ENCODE peak calls at places on chromosomes 5 and 9, in five cellular contexts. B is astrocyte, P is K562, J is mammary epithelial cell, Q is HCT116. L is an unnamed sample.

GRCh38 chr9:127129718-127130085 is 7.3 kb upstream of the ANGPTL2 start:
- DNase-seq in B (no peak), P (no peak), J (no peak), Q (no peak), L (no peak)

GRCh38 chr9:113462781-113463286 is 693 bp upstream of the RGS3 start:
- DNase-seq in B (no peak), P (no peak), J (no peak), Q (no peak), L (no peak)

GRCh38 chr5:395921-396714 is 46.9 kb upstream of the EXOC3 start:
- DNase-seq in B (no peak), P (no peak), J (no peak), Q (no peak), L (no peak)

GRCh38 chr5:38725419-38725865 is 120.4 kb upstream of the OSMR start:
- DNase-seq in B (no peak), P (no peak), J (no peak), Q (no peak), L (no peak)

GRCh38 chr5:88833371-88834107 is 49.4 kb downstream of the MEF2C start:
- DNase-seq in B (peak), P (no peak), J (no peak), Q (no peak), L (peak)

GRCh38 chr9:137579259-137579604 is 507 bp upstream of the DPH7 start:
- DNase-seq in B (no peak), P (no peak), J (no peak), Q (no peak), L (peak)

GRCh38 chr9:136697821-136698526 is 10.7 kb upstream of the AGPAT2 start:
- DNase-seq in B (no peak), P (no peak), J (no peak), Q (no peak), L (no peak)

GRCh38 chr9:116335392-116335791 is 181.8 kb downstream of the PAPPA start:
- DNase-seq in B (no peak), P (no peak), J (no peak), Q (no peak), L (no peak)

GRCh38 chr5:160649304-160649703 is 202.7 kb downstream of the ATP10B start:
- DNase-seq in B (no peak), P (no peak), J (peak), Q (no peak), L (no peak)

GRCh38 chr9:92404031-92404430 is 347 bp downstream of the OGN start:
- DNase-seq in B (no peak), P (no peak), J (no peak), Q (no peak), L (no peak)

GRCh38 chr9:129113645-129114304 is 2.6 kb downstream of the PTPA start:
- DNase-seq in B (no peak), P (no peak), J (no peak), Q (no peak), L (no peak)

GRCh38 chr9:22452415-22453010 is 5.9 kb downstream of the DMRTA1 start:
- DNase-seq in B (no peak), P (no peak), J (no peak), Q (peak), L (peak)

GRCh38 chr9:120924698-120925534 is 1.7 kb downstream of the TRAF1 start:
- DNase-seq in B (no peak), P (no peak), J (no peak), Q (no peak), L (no peak)

GRCh38 chr5:101678494-101679193 is 617.4 kb downstream of the SLCO4C1 start:
- DNase-seq in B (peak), P (peak), J (peak), Q (peak), L (peak)

GRCh38 chr9:89633404-89633803 is 28.6 kb downstream of the GADD45G start:
- DNase-seq in B (no peak), P (no peak), J (no peak), Q (no peak), L (no peak)

GRCh38 chr5:43039468-43040286 is 442 bp downstream of the ANXA2R start:
- DNase-seq in B (peak), P (peak), J (no peak), Q (peak), L (peak)

GRCh38 chr5:9716838-9717281 is 86.7 kb upstream of the TAS2R1 start:
- DNase-seq in B (peak), P (no peak), J (peak), Q (no peak), L (peak)

GRCh38 chr9:113597390-113598241 is 134.1 kb downstream of the RGS3 start:
- DNase-seq in B (no peak), P (no peak), J (no peak), Q (no peak), L (no peak)

GRCh38 chr9:120358877-120359276 is 221.1 kb downstream of the CDK5RAP2 start:
- DNase-seq in B (no peak), P (no peak), J (no peak), Q (no peak), L (no peak)

GRCh38 chr5:102910240-102911226 is 155.4 kb downstream of the PAM start:
- DNase-seq in B (peak), P (no peak), J (peak), Q (peak), L (peak)

GRCh38 chr9:125960631-125961030 is 213.5 kb downstream of the PBX3 start:
- DNase-seq in B (no peak), P (no peak), J (no peak), Q (no peak), L (no peak)

GRCh38 chr5:61228691-61229280 is 66.5 kb upstream of the SMIM15 start:
- DNase-seq in B (peak), P (no peak), J (peak), Q (no peak), L (peak)

GRCh38 chr9:118331622-118332045 is 627.4 kb downstream of the TLR4 start:
- DNase-seq in B (peak), P (no peak), J (peak), Q (no peak), L (peak)

GRCh38 chr5:127041571-127041970 is 11.2 kb upstream of the MARCHF3 start:
- DNase-seq in B (peak), P (no peak), J (peak), Q (no peak), L (peak)

DNA sequence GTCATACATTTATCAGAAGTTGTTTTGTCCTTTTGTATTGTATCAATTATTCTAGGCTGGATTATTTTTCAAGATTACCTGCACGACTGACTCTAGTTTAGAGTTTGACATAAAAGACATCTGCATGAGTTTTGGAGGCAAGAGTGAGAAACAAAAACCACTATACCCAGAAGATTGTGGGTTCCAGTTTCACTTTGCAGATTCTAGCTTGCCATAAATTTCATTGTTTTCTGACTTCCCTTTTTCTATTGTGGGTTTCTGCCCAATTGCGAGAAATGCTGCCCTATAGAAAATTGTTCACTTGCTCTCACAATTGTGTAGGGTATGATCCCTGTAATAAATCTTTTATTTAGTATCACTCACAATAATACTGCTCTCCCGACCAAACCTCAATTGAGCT is 1043.4 kb upstream of the CDH10 start:
- DNase-seq in B (no peak), P (no peak), J (no peak), Q (no peak), L (no peak)
- H3K4me2 ChIP-seq in B (no peak), P (no peak), J (no peak), Q (no peak), L (no peak)

GRCh38 chr9:15421532-15421931 is 1.1 kb upstream of the SNAPC3 start:
- DNase-seq in B (no peak), P (no peak), J (no peak), Q (no peak), L (no peak)

GRCh38 chr9:15417626-15418025 is 5.0 kb upstream of the SNAPC3 start:
- DNase-seq in B (no peak), P (no peak), J (no peak), Q (no peak), L (no peak)

GRCh38 chr9:15423328-15423985 is 781 bp downstream of the SNAPC3 start:
- DNase-seq in B (no peak), P (no peak), J (peak), Q (no peak), L (peak)

GRCh38 chr9:15422355-15423327 is at the start of gene SNAPC3:
- DNase-seq in B (peak), P (peak), J (peak), Q (peak), L (peak)

DNA sequence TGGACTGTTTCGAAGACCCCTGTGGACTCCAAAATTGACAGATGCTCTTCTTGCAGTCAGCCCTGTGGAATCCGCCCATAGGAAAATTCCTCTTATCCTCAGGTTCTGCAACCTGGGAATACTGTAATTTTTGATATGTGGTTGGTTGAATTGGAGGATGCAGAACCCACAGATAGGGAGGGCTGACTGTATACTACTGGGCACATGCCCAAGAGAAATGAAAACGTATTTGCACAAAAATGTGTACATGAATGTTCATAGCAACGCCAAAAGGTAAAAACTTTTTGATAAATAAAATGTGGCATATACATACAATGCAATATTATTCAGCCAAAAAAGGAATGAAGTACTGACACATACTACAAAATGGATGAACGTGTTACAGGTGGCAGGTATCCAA is 1.9 kb upstream of the SNAPC3 start:
- DNase-seq in B (no peak), P (no peak), J (no peak), Q (no peak), L (no peak)
- H3K9ac ChIP-seq in B (no peak), P (no peak), J (no peak), Q (no peak), L (no peak)

GRCh38 chr5:119355636-119356383 is at the start of gene TNFAIP8:
- DNase-seq in B (peak), P (no peak), J (peak), Q (no peak), L (peak)

GRCh38 chr5:119353686-119354366 is 2.0 kb upstream of the TNFAIP8 start:
- DNase-seq in B (no peak), P (no peak), J (no peak), Q (no peak), L (no peak)

GRCh38 chr5:119356384-119357188 is 767 bp downstream of the TNFAIP8 start:
- DNase-seq in B (no peak), P (no peak), J (no peak), Q (no peak), L (peak)

GRCh38 chr5:119354522-119355243 is 1.1 kb upstream of the TNFAIP8 start:
- DNase-seq in B (no peak), P (no peak), J (no peak), Q (no peak), L (no peak)

GRCh38 chr5:119355244-119355635 is 579 bp upstream of the TNFAIP8 start:
- DNase-seq in B (no peak), P (no peak), J (no peak), Q (no peak), L (no peak)
- TF ChIP-seq EZH2 in B (no peak), P (no peak), J (no peak), Q (no peak), L (no peak)

GRCh38 chr5:173733831-173734491 is 117.5 kb upstream of the BOD1 start:
- DNase-seq in B (no peak), P (no peak), J (no peak), Q (no peak), L (no peak)

GRCh38 chr5:173735171-173735570 is 118.7 kb upstream of the BOD1 start:
- DNase-seq in B (no peak), P (no peak), J (no peak), Q (no peak), L (no peak)

GRCh38 chr5:173735691-173736090 is 119.2 kb upstream of the BOD1 start:
- DNase-seq in B (no peak), P (no peak), J (no peak), Q (no peak), L (no peak)

GRCh38 chr5:173734716-173735115 is 118.3 kb upstream of the BOD1 start:
- DNase-seq in B (no peak), P (no peak), J (no peak), Q (no peak), L (no peak)

DNA sequence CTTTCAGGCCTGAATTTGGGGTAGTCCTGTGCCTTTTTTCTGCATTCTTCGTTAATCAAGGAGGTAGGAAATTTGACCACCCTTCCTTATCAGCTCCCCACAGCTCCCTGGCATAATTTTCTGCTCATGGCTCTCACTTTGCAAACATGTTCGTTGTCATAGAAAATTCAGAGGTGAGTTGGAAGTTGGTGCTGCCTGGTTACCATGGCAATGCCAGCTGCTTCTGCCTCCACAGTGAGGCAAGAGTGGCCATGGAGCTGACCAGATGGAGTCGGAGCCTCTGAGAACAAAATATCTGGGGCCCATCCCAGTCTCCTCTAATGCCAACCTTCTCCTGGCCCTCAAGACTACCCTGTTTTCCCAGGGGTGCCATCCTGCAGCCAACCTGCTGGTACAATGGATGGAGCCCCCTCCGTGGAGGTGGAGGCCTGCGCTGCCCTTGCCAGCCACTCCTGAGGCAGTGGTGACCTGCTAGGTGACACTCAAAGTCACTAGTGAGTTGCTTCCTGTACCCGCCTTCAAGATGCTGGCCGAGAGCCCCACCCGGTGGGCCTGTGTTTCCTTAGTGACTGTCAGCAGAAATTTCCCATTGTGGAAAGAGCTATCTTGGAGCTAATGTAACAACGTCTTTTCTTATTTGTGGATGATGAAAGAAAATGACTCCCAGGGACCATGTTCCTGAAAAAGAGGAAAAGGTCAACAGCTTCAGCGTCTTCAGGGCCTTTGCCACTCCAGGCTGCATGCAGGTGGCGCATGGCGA is 116.8 kb upstream of the BOD1 start:
- DNase-seq in B (no peak), P (no peak), J (no peak), Q (no peak), L (no peak)
- H3K4me2 ChIP-seq in B (no peak), P (no peak), J (no peak), Q (no peak), L (no peak)

GRCh38 chr5:132896685-132897084 is 23.2 kb downstream of the LEAP2 start:
- DNase-seq in B (no peak), P (no peak), J (no peak), Q (no peak), L (no peak)
- H3K9ac ChIP-seq in B (no peak), P (no peak), J (no peak), Q (no peak), L (no peak)

DNA sequence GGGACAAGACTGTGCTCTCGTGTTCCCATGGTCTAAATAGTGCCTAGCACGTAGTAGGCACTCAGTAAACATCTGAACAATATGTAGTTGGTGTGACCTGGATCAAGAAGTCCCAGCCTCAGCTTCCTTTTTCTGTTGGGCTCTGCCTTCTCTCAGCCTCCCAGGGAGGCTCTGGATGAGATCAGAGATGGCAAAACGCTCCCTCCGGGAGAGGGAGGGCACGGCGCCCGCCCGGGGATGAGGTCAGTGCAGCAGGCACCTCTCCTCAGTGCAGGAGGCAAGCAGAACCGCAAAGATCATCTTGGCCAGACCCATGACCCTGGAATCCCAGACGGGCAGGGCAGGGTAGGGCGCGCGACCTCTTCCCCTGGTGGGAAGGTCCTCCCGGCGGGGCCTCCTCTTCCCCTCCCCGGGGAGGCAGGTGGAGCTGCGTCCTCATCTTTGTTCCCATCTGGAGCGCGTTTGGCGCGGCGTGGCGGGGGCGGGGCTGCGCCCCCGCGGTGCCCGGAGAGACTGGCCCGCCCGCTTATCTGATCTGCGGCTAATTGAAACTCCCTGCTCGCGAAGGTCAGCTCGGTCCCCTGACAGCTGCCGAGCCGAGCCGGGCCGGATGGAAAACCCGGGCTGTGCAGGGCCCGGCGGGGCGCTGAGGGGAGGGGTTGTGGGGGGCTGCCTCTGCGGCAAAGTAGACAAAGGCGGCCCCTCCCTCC is 60.9 kb downstream of the CXXC5 start:
- DNase-seq in B (peak), P (peak), J (no peak), Q (no peak), L (peak)
- TF ChIP-seq EZH2 in B (no peak), P (no peak), J (no peak), Q (no peak), L (no peak)

GRCh38 chr9:98219364-98219716 is 26.9 kb upstream of the CORO2A start:
- DNase-seq in B (no peak), P (no peak), J (no peak), Q (no peak), L (no peak)
- H3K4me2 ChIP-seq in B (no peak), P (no peak), J (no peak), Q (no peak), L (no peak)

DNA sequence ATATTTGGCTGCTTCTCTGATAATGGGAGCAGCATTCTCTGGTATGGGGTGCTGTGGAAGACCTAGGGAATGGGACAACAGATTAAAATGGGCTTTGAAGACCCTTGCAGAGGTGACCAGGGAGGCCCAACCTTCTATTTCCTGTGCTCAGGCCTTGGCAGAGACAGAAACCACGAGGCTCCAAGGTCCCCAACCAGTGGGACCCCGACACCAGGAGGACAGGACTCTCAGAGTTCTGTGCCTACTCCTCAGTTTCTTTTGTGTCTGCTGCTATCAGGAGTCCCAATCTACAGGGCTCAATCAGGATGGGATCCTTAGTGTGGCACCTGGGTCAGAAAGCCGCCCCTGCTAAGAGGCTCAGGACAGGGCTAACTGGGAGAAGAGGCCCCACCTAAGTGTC is 29.4 kb downstream of the CSF2 start:
- DNase-seq in B (no peak), P (no peak), J (no peak), Q (no peak), L (no peak)
- H3K9ac ChIP-seq in B (peak), P (peak), J (peak), Q (peak), L (peak)

GRCh38 chr5:176739461-176740051 is 70.8 kb upstream of the UNC5A start:
- DNase-seq in B (no peak), P (no peak), J (no peak), Q (no peak), L (no peak)
- TF ChIP-seq EZH2 in B (peak), P (no peak), J (no peak), Q (no peak), L (no peak)

GRCh38 chr5:111389390-111390082 is 122.8 kb downstream of the STARD4 start:
- DNase-seq in B (peak), P (no peak), J (peak), Q (peak), L (peak)

GRCh38 chr5:111384220-111384619 is 128.1 kb downstream of the STARD4 start:
- DNase-seq in B (no peak), P (no peak), J (peak), Q (no peak), L (peak)

GRCh38 chr5:111385970-111386831 is 126.1 kb downstream of the STARD4 start:
- DNase-seq in B (no peak), P (no peak), J (no peak), Q (no peak), L (peak)

GRCh38 chr5:111383288-111383970 is 128.9 kb downstream of the STARD4 start:
- DNase-seq in B (peak), P (no peak), J (peak), Q (no peak), L (peak)

GRCh38 chr5:111386832-111387162 is 125.5 kb downstream of the STARD4 start:
- DNase-seq in B (no peak), P (no peak), J (no peak), Q (no peak), L (no peak)
- H3K4me2 ChIP-seq in B (no peak), P (no peak), J (no peak), Q (no peak), L (no peak)